ENCODE peak calls at places on chromosomes 5 and 9, in nine cellular contexts. One of them, this sample, is unnamed.

GRCh38 chr5:121246971-121247370 is 604.7 kb upstream of the FTMT start:
- DNase-seq in PC-3: no peak
- DNase-seq in natural killer cell: no peak
- DNase-seq in lung: no peak
- DNase-seq in ovary: no peak
- DNase-seq in IMR-90: no peak
- DNase-seq in astrocyte of the spinal cord: no peak
- DNase-seq in uterus: no peak
- DNase-seq in brain microvascular endothelial cell: no peak
- DNase-seq in this sample: no peak

GRCh38 chr9:133437753-133438531 is 15.8 kb downstream of the ADAMTS13 start:
- DNase-seq in ovary: no peak
- DNase-seq in brain microvascular endothelial cell: no peak
- DNase-seq in PC-3: peak
- DNase-seq in lung: no peak
- DNase-seq in natural killer cell: no peak
- DNase-seq in IMR-90: no peak
- DNase-seq in uterus: no peak
- DNase-seq in astrocyte of the spinal cord: no peak
- DNase-seq in this sample: no peak

GRCh38 chr9:133708770-133709611 is 29.2 kb downstream of the SARDH start:
- DNase-seq in natural killer cell: no peak
- DNase-seq in uterus: no peak
- DNase-seq in brain microvascular endothelial cell: no peak
- DNase-seq in astrocyte of the spinal cord: no peak
- DNase-seq in lung: no peak
- DNase-seq in ovary: peak
- DNase-seq in IMR-90: no peak
- DNase-seq in PC-3: no peak
- DNase-seq in this sample: peak

GRCh38 chr9:70893610-70894122 is 227.8 kb downstream of the TRPM3 start:
- DNase-seq in brain microvascular endothelial cell: no peak
- DNase-seq in uterus: no peak
- DNase-seq in ovary: no peak
- DNase-seq in lung: no peak
- DNase-seq in natural killer cell: no peak
- DNase-seq in astrocyte of the spinal cord: no peak
- DNase-seq in PC-3: no peak
- DNase-seq in IMR-90: no peak
- DNase-seq in this sample: no peak

GRCh38 chr5:169695919-169696490 is 58.9 kb downstream of the DOCK2 start:
- DNase-seq in astrocyte of the spinal cord: peak
- DNase-seq in PC-3: peak
- DNase-seq in uterus: no peak
- DNase-seq in ovary: no peak
- DNase-seq in natural killer cell: no peak
- DNase-seq in lung: no peak
- DNase-seq in IMR-90: peak
- DNase-seq in brain microvascular endothelial cell: peak
- DNase-seq in this sample: no peak

GRCh38 chr9:87842878-87843585 is 39.6 kb upstream of the SPATA31E1 start:
- DNase-seq in astrocyte of the spinal cord: no peak
- DNase-seq in PC-3: no peak
- DNase-seq in IMR-90: no peak
- DNase-seq in ovary: no peak
- DNase-seq in uterus: no peak
- DNase-seq in natural killer cell: no peak
- DNase-seq in brain microvascular endothelial cell: no peak
- DNase-seq in lung: no peak
- DNase-seq in this sample: no peak

GRCh38 chr9:119322137-119322695 is 47.0 kb downstream of the BRINP1 start:
- DNase-seq in IMR-90: no peak
- DNase-seq in natural killer cell: no peak
- DNase-seq in ovary: peak
- DNase-seq in brain microvascular endothelial cell: no peak
- DNase-seq in uterus: peak
- DNase-seq in lung: no peak
- DNase-seq in astrocyte of the spinal cord: no peak
- DNase-seq in PC-3: no peak
- DNase-seq in this sample: no peak

GRCh38 chr5:4640793-4641192 is 499.3 kb upstream of the ADAMTS16 start:
- DNase-seq in astrocyte of the spinal cord: peak
- DNase-seq in lung: no peak
- DNase-seq in PC-3: no peak
- DNase-seq in brain microvascular endothelial cell: no peak
- DNase-seq in IMR-90: no peak
- DNase-seq in uterus: no peak
- DNase-seq in natural killer cell: no peak
- DNase-seq in ovary: no peak
- DNase-seq in this sample: no peak

GRCh38 chr5:63164838-63165237 is 586.2 kb downstream of the LRRC70 start:
- DNase-seq in uterus: no peak
- DNase-seq in brain microvascular endothelial cell: no peak
- DNase-seq in lung: no peak
- DNase-seq in IMR-90: no peak
- DNase-seq in astrocyte of the spinal cord: no peak
- DNase-seq in ovary: no peak
- DNase-seq in natural killer cell: no peak
- DNase-seq in PC-3: no peak
- DNase-seq in this sample: no peak

GRCh38 chr5:87899109-87900100 is 369.2 kb downstream of the TMEM161B start:
- DNase-seq in astrocyte of the spinal cord: peak
- DNase-seq in natural killer cell: no peak
- DNase-seq in IMR-90: no peak
- DNase-seq in PC-3: peak
- DNase-seq in uterus: no peak
- DNase-seq in ovary: no peak
- DNase-seq in brain microvascular endothelial cell: no peak
- DNase-seq in lung: no peak
- DNase-seq in this sample: no peak

GRCh38 chr9:125455132-125455531 is 193.5 kb downstream of the GAPVD1 start:
- DNase-seq in uterus: no peak
- DNase-seq in IMR-90: no peak
- DNase-seq in natural killer cell: no peak
- DNase-seq in ovary: no peak
- DNase-seq in PC-3: no peak
- DNase-seq in astrocyte of the spinal cord: no peak
- DNase-seq in lung: no peak
- DNase-seq in brain microvascular endothelial cell: no peak
- DNase-seq in this sample: no peak

GRCh38 chr5:65837139-65837538 is 89.2 kb upstream of the ERBIN start:
- DNase-seq in lung: no peak
- DNase-seq in uterus: no peak
- DNase-seq in PC-3: peak
- DNase-seq in IMR-90: peak
- DNase-seq in natural killer cell: no peak
- DNase-seq in astrocyte of the spinal cord: peak
- DNase-seq in ovary: no peak
- DNase-seq in brain microvascular endothelial cell: peak
- DNase-seq in this sample: no peak

GRCh38 chr5:31469466-31469865 is 62.4 kb downstream of the DROSHA start:
- DNase-seq in ovary: no peak
- DNase-seq in IMR-90: no peak
- DNase-seq in astrocyte of the spinal cord: no peak
- DNase-seq in PC-3: no peak
- DNase-seq in lung: no peak
- DNase-seq in uterus: no peak
- DNase-seq in natural killer cell: no peak
- DNase-seq in brain microvascular endothelial cell: no peak
- DNase-seq in this sample: no peak

GRCh38 chr5:179821298-179822058 is 773 bp downstream of the SQSTM1 start:
- DNase-seq in lung: peak
- DNase-seq in astrocyte of the spinal cord: peak
- DNase-seq in IMR-90: peak
- DNase-seq in PC-3: peak
- DNase-seq in ovary: peak
- DNase-seq in uterus: peak
- DNase-seq in natural killer cell: peak
- DNase-seq in brain microvascular endothelial cell: peak
- DNase-seq in this sample: peak

DNA sequence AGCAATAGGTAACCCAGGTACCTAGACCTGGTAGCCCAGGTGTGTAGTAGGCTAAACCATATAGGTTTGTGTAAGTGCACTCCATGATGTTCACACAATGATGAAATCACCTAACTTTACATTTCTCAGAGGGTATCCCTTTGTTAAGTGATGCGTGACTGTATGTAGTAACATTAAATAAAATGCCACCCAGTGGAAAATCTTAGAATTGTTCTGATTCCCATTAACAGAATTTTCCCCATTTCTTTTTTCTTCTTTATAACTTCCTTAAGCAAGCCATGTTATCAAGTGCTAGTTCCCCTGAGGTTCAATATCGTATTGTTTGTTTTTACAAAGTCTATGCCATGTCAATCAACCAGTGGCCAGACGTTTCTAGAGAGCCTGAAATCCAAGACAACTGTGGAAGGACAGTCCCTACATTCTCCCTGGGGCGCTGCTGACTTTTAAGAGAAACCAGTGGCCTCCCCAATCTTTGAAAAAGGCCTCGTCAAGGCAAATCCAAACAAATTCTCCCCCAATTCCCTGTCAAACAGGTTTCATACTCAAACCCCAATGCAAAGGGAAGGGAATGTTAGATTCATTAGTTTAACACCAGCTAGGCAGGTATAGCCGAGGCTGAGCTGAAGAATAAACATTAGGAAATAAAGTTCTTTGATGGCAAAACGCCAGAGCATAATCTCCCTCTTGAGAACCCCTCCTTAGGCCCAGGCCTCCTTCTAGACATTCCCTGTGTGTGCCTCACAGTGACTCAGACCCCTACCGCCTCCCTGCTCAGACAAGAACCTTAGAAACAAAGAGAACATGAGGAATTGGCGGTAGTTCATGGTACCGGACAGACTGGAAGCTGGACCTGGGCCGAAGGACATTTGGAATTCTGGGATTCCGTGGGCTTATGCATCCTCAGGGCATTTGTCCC is 198.7 kb downstream of the GNA14 start:
- DNase-seq in IMR-90: peak
- DNase-seq in astrocyte of the spinal cord: peak
- DNase-seq in natural killer cell: no peak
- DNase-seq in uterus: no peak
- DNase-seq in lung: peak
- DNase-seq in ovary: no peak
- DNase-seq in brain microvascular endothelial cell: peak
- DNase-seq in PC-3: peak
- DNase-seq in this sample: no peak
- TF ChIP-seq CTCF in IMR-90: no peak
- TF ChIP-seq CTCF in astrocyte of the spinal cord: no peak
- TF ChIP-seq CTCF in natural killer cell: no peak
- TF ChIP-seq CTCF in uterus: no peak
- TF ChIP-seq CTCF in lung: no peak
- TF ChIP-seq CTCF in ovary: no peak
- TF ChIP-seq CTCF in brain microvascular endothelial cell: peak
- TF ChIP-seq CTCF in PC-3: peak
- TF ChIP-seq CTCF in this sample: no peak

DNA sequence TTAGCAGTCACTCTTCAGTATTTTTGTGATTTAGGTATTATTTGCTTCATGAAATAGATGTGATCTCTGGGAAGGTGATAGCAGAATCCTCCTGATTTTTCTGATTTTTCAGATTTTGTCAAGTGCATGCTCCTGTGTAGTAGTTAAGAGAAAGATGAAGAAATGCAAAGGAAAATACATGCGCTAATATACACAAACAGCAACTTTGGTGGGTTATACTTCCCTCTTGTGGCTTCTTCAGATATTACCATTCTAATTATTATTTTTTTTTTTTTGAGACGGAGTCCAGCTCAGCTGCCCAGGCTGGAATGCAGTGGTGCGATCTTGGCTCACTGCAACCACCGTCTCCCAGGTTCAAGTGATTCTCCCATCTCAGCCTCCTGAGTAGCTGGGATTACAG is 31.7 kb downstream of the LMNB1 start:
- DNase-seq in natural killer cell: no peak
- DNase-seq in uterus: no peak
- DNase-seq in astrocyte of the spinal cord: peak
- DNase-seq in ovary: no peak
- DNase-seq in lung: no peak
- DNase-seq in PC-3: peak
- DNase-seq in IMR-90: peak
- DNase-seq in brain microvascular endothelial cell: peak
- DNase-seq in this sample: no peak
- TF ChIP-seq CTCF in natural killer cell: peak
- TF ChIP-seq CTCF in uterus: peak
- TF ChIP-seq CTCF in astrocyte of the spinal cord: peak
- TF ChIP-seq CTCF in ovary: no peak
- TF ChIP-seq CTCF in lung: no peak
- TF ChIP-seq CTCF in PC-3: peak
- TF ChIP-seq CTCF in IMR-90: peak
- TF ChIP-seq CTCF in brain microvascular endothelial cell: peak
- TF ChIP-seq CTCF in this sample: peak

DNA sequence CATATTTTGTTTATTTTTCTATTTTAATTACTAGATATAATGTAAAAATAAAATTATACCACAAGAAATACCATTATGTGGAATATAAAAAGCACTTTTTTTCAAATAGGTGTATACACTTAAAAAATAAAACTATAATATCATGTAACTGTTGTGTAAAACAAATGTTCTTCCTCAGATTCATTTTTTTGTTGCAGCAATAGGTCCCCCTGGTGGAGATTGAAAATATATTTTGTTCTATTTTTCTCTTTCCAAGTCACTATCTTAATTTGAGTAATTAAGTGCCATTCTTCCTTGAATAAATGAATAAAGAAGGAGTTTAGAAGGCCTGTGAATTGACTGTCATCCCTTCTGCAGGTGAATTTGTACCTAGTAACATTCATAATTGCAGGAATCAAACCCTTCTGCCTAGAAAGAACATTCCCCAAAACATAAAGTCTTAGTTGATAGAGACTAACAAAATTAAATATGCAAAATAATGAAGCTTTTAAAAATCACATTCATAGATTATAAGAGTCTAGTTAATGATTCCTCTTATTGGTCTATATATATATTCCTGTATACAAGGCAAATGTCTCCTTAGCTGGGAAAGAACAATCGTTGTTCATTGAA is 23.4 kb downstream of the CETN3 start:
- DNase-seq in ovary: no peak
- DNase-seq in IMR-90: peak
- DNase-seq in uterus: no peak
- DNase-seq in astrocyte of the spinal cord: peak
- DNase-seq in PC-3: peak
- DNase-seq in natural killer cell: no peak
- DNase-seq in brain microvascular endothelial cell: no peak
- DNase-seq in lung: no peak
- DNase-seq in this sample: no peak
- TF ChIP-seq CTCF in ovary: no peak
- TF ChIP-seq CTCF in IMR-90: peak
- TF ChIP-seq CTCF in uterus: peak
- TF ChIP-seq CTCF in astrocyte of the spinal cord: peak
- TF ChIP-seq CTCF in PC-3: peak
- TF ChIP-seq CTCF in natural killer cell: peak
- TF ChIP-seq CTCF in brain microvascular endothelial cell: peak
- TF ChIP-seq CTCF in lung: no peak
- TF ChIP-seq CTCF in this sample: no peak

DNA sequence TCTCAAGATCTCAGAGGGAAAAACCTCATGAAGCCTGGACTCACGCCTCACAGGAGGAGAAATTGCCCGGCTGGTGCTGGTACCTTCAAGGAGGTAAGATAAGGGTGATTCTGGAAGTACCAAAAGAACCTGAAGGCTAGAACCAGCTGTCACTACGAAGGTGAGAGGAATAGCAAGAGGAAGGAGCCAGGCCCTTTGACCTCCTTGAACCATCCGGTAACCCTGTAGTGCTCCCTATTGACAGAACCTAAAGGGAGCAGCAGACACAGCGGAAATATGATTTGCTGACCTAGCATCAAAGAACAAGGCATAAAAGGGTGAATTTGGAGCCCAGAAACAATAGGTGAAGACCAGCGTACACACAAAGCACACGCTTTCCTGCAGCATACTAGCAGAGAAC is 92.2 kb downstream of the DOCK8 start:
- DNase-seq in uterus: no peak
- DNase-seq in IMR-90: no peak
- DNase-seq in lung: peak
- DNase-seq in brain microvascular endothelial cell: no peak
- DNase-seq in PC-3: peak
- DNase-seq in natural killer cell: no peak
- DNase-seq in ovary: no peak
- DNase-seq in astrocyte of the spinal cord: no peak
- DNase-seq in this sample: no peak
- TF ChIP-seq CTCF in uterus: no peak
- TF ChIP-seq CTCF in IMR-90: no peak
- TF ChIP-seq CTCF in lung: no peak
- TF ChIP-seq CTCF in brain microvascular endothelial cell: no peak
- TF ChIP-seq CTCF in PC-3: peak
- TF ChIP-seq CTCF in natural killer cell: peak
- TF ChIP-seq CTCF in ovary: no peak
- TF ChIP-seq CTCF in astrocyte of the spinal cord: no peak
- TF ChIP-seq CTCF in this sample: no peak

This sample was measured in activated B cell treated with CpG ODN at 0.5 μM for 24 hours.